ENCODE peak calls at places on chromosome 4, in five cellular contexts. Q is astrocyte of the spinal cord, O is BJ, Y is transverse colon, U is stomach. D is an unnamed sample.

GRCh38 chr4:48780867-48781219 is 764 bp upstream of the FRYL start:
- DNase-seq in O (no peak), Y (peak), U (peak), Q (no peak), D (no peak)

GRCh38 chr4:73257995-73258667 is 467 bp downstream of the ANKRD17 start:
- DNase-seq in O (no peak), Q (peak), Y (no peak), U (no peak), D (no peak)

GRCh38 chr4:67918428-67918827 is 34.6 kb upstream of the TMPRSS11D start:
- DNase-seq in Y (no peak), U (no peak), Q (no peak), O (no peak), D (no peak)

GRCh38 chr4:106986486-106986885 is 49.6 kb downstream of the DKK2 start:
- DNase-seq in U (no peak), O (peak), Y (no peak), Q (peak), D (no peak)

GRCh38 chr4:88957570-88957969 is 99.4 kb downstream of the FAM13A start:
- DNase-seq in Y (no peak), Q (no peak), O (no peak), U (no peak), D (no peak)

GRCh38 chr4:28723371-28723770 is 1862.7 kb downstream of the STIM2 start:
- DNase-seq in Q (no peak), O (no peak), U (no peak), Y (no peak), D (no peak)

GRCh38 chr4:25670991-25671390 is 15.3 kb downstream of the SLC34A2 start:
- DNase-seq in Y (no peak), O (no peak), U (no peak), Q (no peak), D (no peak)

GRCh38 chr4:151541438-151542071 is 132.6 kb downstream of the FHIP1A start:
- DNase-seq in U (no peak), Y (no peak), O (peak), Q (peak), D (peak)

GRCh38 chr4:93764647-93765246 is 63.8 kb upstream of the ATOH1 start:
- DNase-seq in O (peak), U (no peak), Q (peak), Y (no peak), D (peak)

GRCh38 chr4:83362492-83363329 is 28.1 kb upstream of the HPSE start:
- DNase-seq in O (peak), Y (peak), U (no peak), Q (peak), D (peak)

GRCh38 chr4:123618606-123619005 is 222.0 kb downstream of the SPRY1 start:
- DNase-seq in Y (no peak), Q (no peak), U (no peak), O (no peak), D (no peak)

DNA sequence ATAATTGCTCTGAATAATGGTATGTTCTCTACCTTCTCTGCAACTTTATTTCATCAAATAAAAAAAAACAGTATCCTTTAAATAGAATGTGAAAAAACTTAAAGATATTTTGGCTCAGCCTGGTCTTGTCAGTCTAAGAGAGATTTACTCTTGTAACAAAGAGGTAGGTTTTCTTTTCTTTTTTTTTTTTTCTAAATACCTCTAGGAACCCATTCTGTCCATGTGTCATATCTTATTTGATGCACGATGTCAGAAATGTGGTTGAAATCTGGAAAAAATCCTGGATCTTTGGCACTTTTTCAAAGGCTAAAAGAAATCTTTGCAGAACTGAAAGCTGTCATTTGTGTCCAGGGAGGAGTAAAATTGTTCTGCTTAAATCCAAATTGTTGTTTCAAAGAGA is 17.3 kb upstream of the FGF5 start:
- DNase-seq in O (no peak), Q (no peak), Y (no peak), U (no peak), D (no peak)
- H3K4me3 ChIP-seq in O (no peak), Q (no peak), Y (no peak), U (no peak), D (no peak)

GRCh38 chr4:14143892-14144291 is 516.4 kb upstream of the BOD1L1 start:
- DNase-seq in O (no peak), Q (no peak), U (no peak), Y (no peak), D (no peak)
- TF ChIP-seq CTCF in O (no peak), Q (peak), U (no peak), Y (no peak), D (no peak)

DNA sequence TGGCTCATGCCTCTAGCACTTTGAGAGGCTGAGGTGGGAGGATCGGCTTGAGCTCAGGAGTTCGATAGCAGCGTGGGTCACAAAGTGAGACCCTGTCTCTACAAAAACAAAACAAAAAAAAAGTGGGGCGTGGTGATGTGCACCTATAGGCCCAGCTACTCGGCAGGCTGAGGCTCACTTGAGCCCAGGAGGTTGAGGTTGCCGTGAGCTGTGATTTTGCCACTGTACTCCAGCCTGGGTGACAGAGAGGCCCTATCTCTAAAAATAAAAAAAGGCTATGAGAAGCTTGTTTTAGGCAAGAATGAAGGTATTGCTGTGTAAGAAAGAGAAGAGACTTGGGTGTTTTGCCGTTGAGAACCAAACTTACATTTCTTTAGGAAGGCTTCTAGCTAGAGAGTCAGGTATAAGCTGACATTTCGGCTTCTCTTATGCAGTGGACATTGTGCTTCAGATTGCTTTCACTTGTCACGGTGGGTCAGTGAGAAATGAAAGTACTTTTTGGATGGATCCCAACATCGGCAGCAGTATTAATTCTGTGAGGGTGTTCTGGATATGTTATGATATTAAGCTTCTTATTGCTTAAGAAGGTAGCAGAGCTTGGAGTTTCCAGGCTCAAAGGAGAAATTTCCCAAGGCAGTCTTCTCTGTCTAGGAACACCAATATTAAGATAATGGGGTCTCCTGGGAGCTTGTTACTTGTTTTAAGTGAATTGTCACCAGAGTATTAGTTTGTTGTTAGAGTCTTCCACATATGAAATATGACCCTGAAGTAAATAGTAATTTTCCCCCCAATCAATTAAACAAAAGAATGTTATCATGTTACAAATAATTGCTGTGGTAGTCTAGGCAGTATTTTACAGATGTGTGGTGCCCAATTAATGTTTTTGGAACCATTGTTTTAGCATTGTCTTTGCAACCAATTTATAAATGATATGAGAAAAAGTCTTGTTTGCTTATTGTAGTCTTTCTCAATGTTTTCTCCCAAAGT is 17.6 kb downstream of the TMEM131L start:
- DNase-seq in Q (no peak), O (no peak), Y (no peak), U (no peak), D (no peak)
- H3K4me3 ChIP-seq in Q (no peak), O (no peak), Y (no peak), U (no peak), D (no peak)

GRCh38 chr4:91497892-91498291 is 805.9 kb upstream of the GRID2 start:
- DNase-seq in U (no peak), Y (no peak), O (no peak), Q (no peak), D (no peak)

DNA sequence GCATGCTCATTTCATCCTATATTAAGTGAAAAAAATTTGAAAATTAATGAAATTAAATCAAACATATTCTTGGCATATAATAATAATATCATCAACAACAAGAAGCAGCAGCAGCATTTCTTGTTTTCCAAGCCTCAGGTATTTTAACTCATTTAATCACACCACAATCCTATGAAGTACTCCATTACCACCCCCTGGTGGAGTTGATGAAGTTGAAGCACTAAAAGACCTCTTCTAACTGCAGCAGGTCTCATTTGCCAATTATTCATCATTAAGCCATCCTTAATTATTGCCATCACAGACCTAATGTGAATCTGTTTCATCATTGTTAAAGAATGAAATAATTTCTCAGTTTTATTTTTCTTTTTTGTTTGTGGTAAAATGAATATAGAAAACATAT is 801.4 kb upstream of the GRID2 start:
- DNase-seq in O (no peak), Q (peak), U (no peak), Y (no peak), D (peak)
- TF ChIP-seq CTCF in O (no peak), Q (no peak), U (no peak), Y (no peak), D (peak)

D was measured in LNCaP clone FGC.